ENCODE peak calls at places on chromosomes 11 and 22, in five cellular contexts. O is B cell, M is fibroblast of mammary gland, J is AG08395, G is T-helper 1 cell. N is an unnamed sample.

GRCh38 chr11:117374316-117374715 is 46.7 kb downstream of the CEP164 start:
- DNase-seq in O (no peak), M (no peak), J (no peak), G (no peak), N (no peak)

GRCh38 chr22:38243007-38243775 is 29.6 kb downstream of the TMEM184B start:
- DNase-seq in O (no peak), M (no peak), J (no peak), G (no peak), N (no peak)

GRCh38 chr11:13962198-13962561 is 343 bp upstream of the SPON1 start:
- DNase-seq in O (no peak), M (no peak), J (no peak), G (no peak), N (no peak)

GRCh38 chr11:118176400-118177134 is at the start of gene SCN2B:
- DNase-seq in O (no peak), M (no peak), J (no peak), G (no peak), N (no peak)

GRCh38 chr22:19880786-19881569 is 26.3 kb upstream of the GNB1L start:
- DNase-seq in O (no peak), M (peak), J (peak), G (no peak), N (no peak)

GRCh38 chr11:60589611-60590010 is 74.4 kb downstream of the MS4A13 start:
- DNase-seq in O (no peak), M (no peak), J (no peak), G (no peak), N (no peak)

GRCh38 chr11:19730373-19730772 is 17.7 kb downstream of the NAV2 start:
- DNase-seq in O (no peak), M (no peak), J (peak), G (no peak), N (no peak)

GRCh38 chr11:62544521-62545436 is 1.8 kb downstream of the AHNAK start:
- DNase-seq in O (peak), M (no peak), J (no peak), G (no peak), N (no peak)

GRCh38 chr11:3370268-3370870 is 8.6 kb downstream of the ZNF195 start:
- DNase-seq in O (no peak), M (no peak), J (no peak), G (no peak), N (no peak)

GRCh38 chr11:13337986-13338436 is 60.4 kb downstream of the BMAL1 start:
- DNase-seq in O (no peak), M (peak), J (peak), G (no peak), N (no peak)

GRCh38 chr11:46352063-46352841 is 5.0 kb downstream of the DGKZ start:
- DNase-seq in O (no peak), M (peak), J (peak), G (peak), N (peak)

GRCh38 chr22:44870021-44870420 is 117.6 kb downstream of the ARHGAP8 start:
- DNase-seq in O (no peak), M (peak), J (no peak), G (no peak), N (no peak)

GRCh38 chr11:12280199-12280837 is 97.1 kb upstream of the PARVA start:
- DNase-seq in O (no peak), M (no peak), J (no peak), G (no peak), N (no peak)

GRCh38 chr11:128535468-128536457 is 51.6 kb downstream of the ETS1 start:
- DNase-seq in O (no peak), M (no peak), J (no peak), G (no peak), N (no peak)

GRCh38 chr11:134418119-134418840 is 6.2 kb upstream of the B3GAT1 start:
- DNase-seq in O (no peak), M (peak), J (no peak), G (no peak), N (no peak)

GRCh38 chr11:68164437-68164836 is 43.2 kb upstream of the CHKA start:
- DNase-seq in O (no peak), M (peak), J (peak), G (no peak), N (no peak)

GRCh38 chr11:127023991-127024390 is 23.4 kb upstream of the KIRREL3 start:
- DNase-seq in O (no peak), M (no peak), J (no peak), G (no peak), N (no peak)

GRCh38 chr22:20009018-20009482 is 7.6 kb downstream of the ARVCF start:
- DNase-seq in O (peak), M (no peak), J (no peak), G (no peak), N (no peak)

GRCh38 chr22:31944700-31945477 is 554 bp downstream of the YWHAH start:
- DNase-seq in O (peak), M (no peak), J (peak), G (peak), N (peak)

GRCh38 chr11:68214173-68215086 is 1.3 kb upstream of the KMT5B start:
- DNase-seq in O (no peak), M (no peak), J (peak), G (no peak), N (no peak)

GRCh38 chr22:36431977-36432376 is 44.2 kb upstream of the MYH9 start:
- DNase-seq in O (no peak), M (no peak), J (no peak), G (no peak), N (no peak)

GRCh38 chr11:16772141-16772512 is 33.7 kb downstream of the C11orf58 start:
- DNase-seq in O (no peak), M (no peak), J (no peak), G (no peak), N (no peak)

GRCh38 chr11:28615542-28615941 is 507.4 kb downstream of the METTL15 start:
- DNase-seq in O (no peak), M (no peak), J (no peak), G (no peak), N (no peak)

GRCh38 chr22:41822289-41823057 is 10.4 kb upstream of the SREBF2 start:
- DNase-seq in O (peak), M (peak), J (peak), G (peak), N (peak)

GRCh38 chr11:68798221-68798813 is 43.4 kb downstream of the CPT1A start:
- DNase-seq in O (no peak), M (peak), J (peak), G (peak), N (peak)

GRCh38 chr11:1564535-1565172 is 7.4 kb downstream of the DUSP8 start:
- DNase-seq in O (no peak), M (peak), J (peak), G (no peak), N (no peak)

GRCh38 chr11:18383388-18384156 is 10.8 kb upstream of the LDHA start:
- DNase-seq in O (peak), M (peak), J (peak), G (peak), N (peak)

GRCh38 chr11:35178862-35179261 is 39.9 kb downstream of the CD44 start:
- DNase-seq in O (no peak), M (peak), J (no peak), G (no peak), N (no peak)

GRCh38 chr11:94151903-94152677 is 23.4 kb downstream of the PANX1 start:
- DNase-seq in O (no peak), M (peak), J (peak), G (no peak), N (no peak)

GRCh38 chr11:79396674-79397073 is 44.2 kb downstream of the TENM4 start:
- DNase-seq in O (no peak), M (peak), J (no peak), G (no peak), N (no peak)

GRCh38 chr11:101880208-101880607 is 34.6 kb upstream of the CEP126 start:
- DNase-seq in O (no peak), M (peak), J (peak), G (no peak), N (peak)

GRCh38 chr22:50270302-50271010 is at the start of gene MAPK11:
- DNase-seq in O (peak), M (peak), J (peak), G (peak), N (no peak)

GRCh38 chr11:118607401-118608267 is at the start of gene PHLDB1:
- DNase-seq in O (peak), M (peak), J (peak), G (peak), N (peak)

GRCh38 chr22:36644333-36644757 is 59.2 kb downstream of the CACNG2 start:
- DNase-seq in O (no peak), M (peak), J (peak), G (no peak), N (peak)

GRCh38 chr11:114321621-114322257 is 25.5 kb downstream of the NNMT start:
- DNase-seq in O (no peak), M (peak), J (peak), G (no peak), N (no peak)

GRCh38 chr11:97683733-97684132 is 1293.9 kb downstream of the JRKL start:
- DNase-seq in O (no peak), M (no peak), J (no peak), G (no peak), N (no peak)

GRCh38 chr11:17744151-17744940 is 9.8 kb downstream of the KCNC1 start:
- DNase-seq in O (no peak), M (peak), J (peak), G (no peak), N (no peak)